ENCODE peak calls at places on chromosomes 16 and 17, in five cellular contexts. N, J, U, O and C are unnamed samples.
A peak's percentile ranks its signal among the peaks of the same experiment; 100 is the strongest.

GRCh38 chr17:17749921-17750320 is 68.7 kb downstream of the RAI1 start:
- DNase-seq in N (peak; percentile 23), J (no peak), U (no peak), O (no peak), C (no peak)

GRCh38 chr16:55662641-55663040 is 6.9 kb downstream of the SLC6A2 start:
- DNase-seq in N (no peak), J (no peak), U (no peak), O (no peak), C (no peak)

GRCh38 chr17:36778458-36778857 is 158.8 kb upstream of the LHX1 start:
- DNase-seq in N (no peak), J (no peak), U (no peak), O (no peak), C (no peak)

GRCh38 chr17:77724876-77725615 is 233.5 kb upstream of the TNRC6C start:
- DNase-seq in N (no peak), J (no peak), U (no peak), O (no peak), C (no peak)

GRCh38 chr16:1645914-1646525 is 32.1 kb upstream of the JPT2 start:
- DNase-seq in N (peak; percentile 4), J (no peak), U (no peak), O (no peak), C (no peak)

GRCh38 chr16:85582177-85582888 is 30.8 kb upstream of the GSE1 start:
- DNase-seq in N (no peak), J (no peak), U (no peak), O (no peak), C (no peak)

GRCh38 chr17:43349142-43349541 is 49.7 kb upstream of the ARL4D start:
- DNase-seq in N (no peak), J (no peak), U (no peak), O (no peak), C (no peak)

GRCh38 chr17:83195330-83196087 is 116.1 kb downstream of the METRNL start:
- DNase-seq in N (no peak), J (peak; percentile 10), U (no peak), O (peak; percentile 5), C (no peak)

GRCh38 chr16:6081320-6081976 is 983.9 kb upstream of the EEF2KMT start:
- DNase-seq in N (no peak), J (no peak), U (no peak), O (no peak), C (peak; percentile 5)

GRCh38 chr16:88427376-88427775 is 25.7 kb upstream of the ZFPM1 start:
- DNase-seq in N (no peak), J (no peak), U (no peak), O (no peak), C (no peak)

GRCh38 chr16:1535391-1536291 is 2.2 kb downstream of the TMEM204 start:
- DNase-seq in N (no peak), J (no peak), U (no peak), O (no peak), C (no peak)

GRCh38 chr16:28879261-28879840 is 1.1 kb downstream of the ATP2A1 start:
- DNase-seq in N (no peak), J (no peak), U (no peak), O (no peak), C (no peak)

GRCh38 chr17:2011421-2012371 is 13.4 kb downstream of the RTN4RL1 start:
- DNase-seq in N (no peak), J (no peak), U (no peak), O (no peak), C (no peak)

GRCh38 chr17:17797119-17797809 is 39.5 kb downstream of the SREBF1 start:
- DNase-seq in N (no peak), J (no peak), U (no peak), O (no peak), C (no peak)

GRCh38 chr16:9521749-9522370 is 430.4 kb downstream of the HAPSTR1 start:
- DNase-seq in N (no peak), J (no peak), U (no peak), O (no peak), C (no peak)

GRCh38 chr17:81648013-81648706 is 8.2 kb downstream of the PDE6G start:
- DNase-seq in N (no peak), J (no peak), U (no peak), O (no peak), C (no peak)

GRCh38 chr17:82238562-82239201 is 9.8 kb downstream of the SLC16A3 start:
- DNase-seq in N (peak; percentile 61), J (no peak), U (peak; percentile 66), O (no peak), C (no peak)

GRCh38 chr17:77174928-77175720 is 34.4 kb downstream of the SEC14L1 start:
- DNase-seq in N (no peak), J (no peak), U (no peak), O (no peak), C (no peak)

GRCh38 chr17:36578671-36579070 is 13.0 kb upstream of the DHRS11 start:
- DNase-seq in N (no peak), J (no peak), U (no peak), O (no peak), C (no peak)

GRCh38 chr17:65533855-65534457 is 27.5 kb downstream of the AXIN2 start:
- DNase-seq in N (no peak), J (no peak), U (no peak), O (no peak), C (no peak)

GRCh38 chr17:31546650-31547049 is 155.2 kb downstream of the RAB11FIP4 start:
- DNase-seq in N (no peak), J (no peak), U (no peak), O (no peak), C (no peak)

GRCh38 chr16:30651124-30652004 is 604 bp downstream of the PRR14 start:
- DNase-seq in N (peak; percentile 75), J (no peak), U (no peak), O (peak; percentile 64), C (peak; percentile 77)

GRCh38 chr17:6642592-6642991 is 1.7 kb downstream of the TXNDC17 start:
- DNase-seq in N (no peak), J (no peak), U (no peak), O (no peak), C (no peak)

GRCh38 chr17:33210240-33210639 is 82.9 kb downstream of the ASIC2 start:
- DNase-seq in N (no peak), J (no peak), U (no peak), O (no peak), C (no peak)

GRCh38 chr17:62916684-62917571 is 49.1 kb upstream of the TANC2 start:
- DNase-seq in N (no peak), J (no peak), U (no peak), O (no peak), C (no peak)

GRCh38 chr17:49646391-49647255 is 31.3 kb downstream of the SPOP start:
- DNase-seq in N (peak; percentile 13), J (no peak), U (peak; percentile 68), O (no peak), C (no peak)

GRCh38 chr17:17021194-17021863 is 20.9 kb upstream of the MPRIP start:
- DNase-seq in N (no peak), J (no peak), U (no peak), O (no peak), C (no peak)

GRCh38 chr16:67068212-67068753 is 39.3 kb downstream of the CBFB start:
- DNase-seq in N (no peak), J (no peak), U (no peak), O (no peak), C (no peak)

GRCh38 chr17:81621494-81622230 is 15.2 kb downstream of the NPLOC4 start:
- DNase-seq in N (no peak), J (no peak), U (no peak), O (no peak), C (no peak)

GRCh38 chr16:48965391-48965790 is 316.2 kb downstream of the CBLN1 start:
- DNase-seq in N (no peak), J (no peak), U (no peak), O (no peak), C (no peak)

GRCh38 chr16:48608452-48608851 is 1.5 kb downstream of the N4BP1 start:
- DNase-seq in N (no peak), J (no peak), U (no peak), O (no peak), C (no peak)

GRCh38 chr17:18026408-18026776 is 12.6 kb downstream of the ATPAF2 start:
- DNase-seq in N (no peak), J (no peak), U (no peak), O (no peak), C (no peak)

GRCh38 chr16:85570735-85571562 is 42.2 kb upstream of the GSE1 start:
- DNase-seq in N (no peak), J (no peak), U (no peak), O (peak; percentile 25), C (no peak)

GRCh38 chr16:75236736-75237397 is 14.6 kb downstream of the BCAR1 start:
- DNase-seq in N (no peak), J (no peak), U (no peak), O (no peak), C (no peak)

GRCh38 chr17:80596760-80597608 is 52.3 kb downstream of the RPTOR start:
- DNase-seq in N (no peak), J (no peak), U (no peak), O (no peak), C (no peak)

GRCh38 chr17:30376621-30377452 is 1.9 kb upstream of the CPD start:
- DNase-seq in N (peak; percentile 36), J (no peak), U (no peak), O (no peak), C (no peak)